ENCODE peak calls at places on chromosome 3, in six cellular contexts. T, Z, P, D, B and Q are unnamed samples.

GRCh38 chr3:56799251-56799882 is 2.4 kb downstream of the ARHGEF3 start:
- DNase-seq in Z (no peak), T (no peak), D (no peak), P (peak; percentile 11), B (no peak), Q (peak; percentile 39)

GRCh38 chr3:141082064-141082463 is 30.9 kb downstream of the SPSB4 start:
- DNase-seq in D (no peak), Z (no peak), B (no peak), T (no peak), P (no peak), Q (no peak)

GRCh38 chr3:124811441-124811840 is 75.7 kb downstream of the ITGB5 start:
- DNase-seq in Z (no peak), P (no peak), B (no peak), T (no peak), D (no peak), Q (peak; percentile 85)

GRCh38 chr3:53084310-53085001 is 38.6 kb upstream of the SFMBT1 start:
- DNase-seq in B (no peak), Z (no peak), D (no peak), P (no peak), T (no peak), Q (peak; percentile 42)

GRCh38 chr3:66098436-66098835 is 59.7 kb upstream of the MAGI1 start:
- DNase-seq in P (no peak), B (no peak), T (no peak), D (no peak), Z (no peak), Q (peak; percentile 70)

GRCh38 chr3:8938021-8938420 is 25.3 kb downstream of the RAD18 start:
- DNase-seq in T (no peak), B (peak; percentile 6), D (no peak), Z (no peak), P (peak; percentile 5), Q (peak; percentile 36)

GRCh38 chr3:5098346-5098745 is 23.7 kb upstream of the ARL8B start:
- DNase-seq in B (no peak), P (no peak), D (no peak), Z (no peak), T (no peak), Q (no peak)

GRCh38 chr3:60046212-60046611 is 996.4 kb upstream of the CFAP20DC start:
- DNase-seq in Z (no peak), B (no peak), T (no peak), D (no peak), P (no peak), Q (no peak)

GRCh38 chr3:173584093-173584833 is 186.7 kb downstream of the NLGN1 start:
- DNase-seq in B (peak; percentile 39), D (no peak), Z (no peak), P (no peak), T (no peak), Q (peak; percentile 37)

GRCh38 chr3:107064445-107065060 is 312.7 kb upstream of the CCDC54 start:
- DNase-seq in D (peak; percentile 47), P (peak; percentile 96), Z (peak; percentile 22), B (peak; percentile 72), T (peak; percentile 22), Q (peak; percentile 61)

GRCh38 chr3:24588568-24588967 is 93.9 kb upstream of the THRB start:
- DNase-seq in P (no peak), B (no peak), Z (no peak), D (no peak), T (no peak), Q (no peak)

GRCh38 chr3:11635671-11636371 is 7.9 kb downstream of the VGLL4 start:
- DNase-seq in Z (no peak), T (no peak), P (no peak), D (no peak), B (no peak), Q (no peak)

GRCh38 chr3:45607790-45608189 is 13.2 kb downstream of the LIMD1 start:
- DNase-seq in P (no peak), B (no peak), T (no peak), Z (no peak), D (no peak), Q (peak; percentile 55)

GRCh38 chr3:171227333-171227732 is 200.8 kb upstream of the SLC2A2 start:
- DNase-seq in P (no peak), B (no peak), T (no peak), Z (no peak), D (no peak), Q (no peak)

GRCh38 chr3:20054549-20054987 is 14.3 kb downstream of the KAT2B start:
- DNase-seq in D (peak; percentile 73), Z (no peak), B (no peak), T (no peak), P (no peak), Q (peak; percentile 78)

GRCh38 chr3:4355401-4356224 is 52.4 kb downstream of the SETMAR start:
- DNase-seq in T (no peak), B (no peak), D (no peak), Z (no peak), P (no peak), Q (no peak)

GRCh38 chr3:43369404-43370345 is 83.3 kb downstream of the SNRK start:
- DNase-seq in T (no peak), B (no peak), P (no peak), D (no peak), Z (no peak), Q (no peak)